ENCODE peak calls at places on chromosomes 6 and 20, in seven cellular contexts. F is HepG2, S is transverse colon, O is stomach, E is K562, U is H1, P is sigmoid colon. V is an unnamed sample.

GRCh38 chr6:148501178-148501590 is 158.5 kb downstream of the SASH1 start:
- DNase-seq in F (no peak), U (no peak), S (peak; percentile 31), E (no peak), O (no peak), P (peak; percentile 87), V (no peak)

GRCh38 chr6:83518946-83519489 is 6.7 kb downstream of the PRSS35 start:
- DNase-seq in S (no peak), O (no peak), F (no peak), P (no peak), E (no peak), U (no peak), V (no peak)

GRCh38 chr20:12358006-12358654 is 440.4 kb downstream of the BTBD3 start:
- DNase-seq in E (no peak), U (no peak), S (no peak), P (no peak), O (no peak), F (no peak), V (no peak)

GRCh38 chr6:160041608-160042007 is 72.7 kb downstream of the IGF2R start:
- DNase-seq in P (no peak), O (peak; percentile 83), U (no peak), E (no peak), S (no peak), F (peak; percentile 22), V (no peak)

GRCh38 chr6:116176596-116176995 is 50.7 kb upstream of the COL10A1 start:
- DNase-seq in O (no peak), E (no peak), P (no peak), S (no peak), U (no peak), F (no peak), V (no peak)

GRCh38 chr20:33584976-33585375 is 77.2 kb upstream of the C20orf144 start:
- DNase-seq in P (no peak), S (no peak), F (no peak), O (no peak), U (no peak), E (no peak), V (no peak)

GRCh38 chr6:135449246-135449645 is 48.3 kb downstream of the AHI1 start:
- DNase-seq in E (no peak), S (no peak), F (no peak), U (no peak), O (no peak), P (no peak), V (no peak)

GRCh38 chr6:155317186-155317585 is 2.9 kb upstream of the TFB1M start:
- DNase-seq in S (no peak), F (no peak), P (no peak), E (no peak), O (no peak), U (no peak), V (no peak)

GRCh38 chr6:81613606-81614005 is 138.9 kb downstream of the TENT5A start:
- DNase-seq in S (no peak), O (no peak), F (no peak), E (no peak), P (no peak), U (no peak), V (no peak)

GRCh38 chr6:39128106-39128505 is 13.1 kb upstream of the SAYSD1 start:
- DNase-seq in P (no peak), O (no peak), E (no peak), U (no peak), S (no peak), F (no peak), V (no peak)

GRCh38 chr6:43847741-43848630 is 78.0 kb downstream of the VEGFA start:
- DNase-seq in F (no peak), E (no peak), S (no peak), O (no peak), P (no peak), U (no peak), V (no peak)

GRCh38 chr20:57813870-57814269 is 104.1 kb upstream of the PMEPA1 start:
- DNase-seq in P (peak; percentile 35), S (no peak), E (no peak), F (no peak), O (no peak), U (no peak), V (no peak)
- TF ChIP-seq EP300 in P (no peak), S (no peak), E (no peak), F (no peak), O (no peak), U (no peak), V (no peak)

GRCh38 chr20:3156811-3157619 is 2.6 kb downstream of the FASTKD5 start:
- DNase-seq in F (no peak), U (no peak), P (no peak), E (no peak), S (no peak), O (no peak), V (no peak)
- TF ChIP-seq POLR2AphosphoS5 in F (no peak), U (no peak), P (no peak), E (no peak), S (no peak), O (no peak), V (no peak)

GRCh38 chr6:6646859-6647258 is 58.3 kb downstream of the LY86 start:
- DNase-seq in S (no peak), F (no peak), O (no peak), E (peak; percentile 42), P (no peak), U (no peak), V (no peak)

GRCh38 chr6:6648659-6649343 is 60.3 kb downstream of the LY86 start:
- DNase-seq in S (no peak), P (no peak), U (no peak), O (no peak), E (no peak), F (no peak), V (no peak)

GRCh38 chr6:6643398-6643797 is 54.9 kb downstream of the LY86 start:
- DNase-seq in F (no peak), U (no peak), S (no peak), E (no peak), O (no peak), P (no peak), V (no peak)

GRCh38 chr6:6646384-6646783 is 57.9 kb downstream of the LY86 start:
- DNase-seq in O (no peak), F (no peak), E (no peak), S (no peak), P (no peak), U (no peak), V (no peak)

DNA sequence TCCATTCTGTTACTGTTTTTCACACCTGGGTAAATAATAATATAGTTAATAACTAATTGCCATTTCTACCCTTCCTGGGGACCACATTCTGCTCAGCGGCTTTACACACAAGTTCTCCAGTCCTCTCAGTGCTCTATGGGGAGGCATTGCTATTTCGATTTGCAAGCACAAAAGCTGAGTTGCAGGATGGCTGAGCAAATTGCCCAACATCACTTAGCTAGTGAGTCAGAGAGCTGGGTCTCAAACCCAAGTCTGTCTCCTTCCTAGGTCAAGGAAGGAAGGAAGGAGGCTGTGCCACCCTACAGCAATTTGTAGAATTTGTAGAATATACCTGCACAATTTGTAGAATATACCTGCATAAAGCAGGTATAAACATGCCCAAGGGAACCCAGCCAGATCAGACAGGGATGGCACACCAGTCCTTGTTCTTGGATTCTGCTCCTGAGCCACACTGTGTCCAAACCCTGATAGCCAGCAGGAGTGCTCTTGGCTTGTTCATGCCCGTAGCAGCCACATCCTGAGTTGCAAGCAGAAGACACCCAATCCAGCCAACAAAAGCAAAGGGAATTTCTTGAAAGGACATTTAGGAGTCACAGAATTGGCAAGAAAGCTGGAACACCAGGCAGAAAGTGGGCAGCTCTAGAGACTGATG is 56.9 kb downstream of the LY86 start:
- DNase-seq in P (no peak), E (no peak), F (no peak), O (no peak), S (no peak), U (no peak), V (no peak)
- H3K4me3 ChIP-seq in P (no peak overlapping the region), E (no peak overlapping the region), F (no peak overlapping the region), O (no peak overlapping the region), S (no peak overlapping the region), U (no peak overlapping the region), V (no peak overlapping the region)

GRCh38 chr6:12548526-12548925 is 168.0 kb upstream of the PHACTR1 start:
- DNase-seq in O (no peak), S (no peak), U (no peak), F (no peak), P (no peak), E (no peak), V (no peak)
- TF ChIP-seq EP300 in O (no peak), S (no peak), U (no peak), F (no peak), P (no peak), E (no peak), V (no peak)

GRCh38 chr20:43938932-43939761 is 24.5 kb downstream of the TOX2 start:
- DNase-seq in S (peak; percentile 46), O (no peak), P (peak; percentile 76), E (no peak), F (peak; percentile 72), U (no peak), V (no peak)
- TF ChIP-seq POLR2AphosphoS5 in S (no peak), O (no peak), P (peak; percentile 49), E (no peak), F (no peak), U (no peak), V (no peak)

DNA sequence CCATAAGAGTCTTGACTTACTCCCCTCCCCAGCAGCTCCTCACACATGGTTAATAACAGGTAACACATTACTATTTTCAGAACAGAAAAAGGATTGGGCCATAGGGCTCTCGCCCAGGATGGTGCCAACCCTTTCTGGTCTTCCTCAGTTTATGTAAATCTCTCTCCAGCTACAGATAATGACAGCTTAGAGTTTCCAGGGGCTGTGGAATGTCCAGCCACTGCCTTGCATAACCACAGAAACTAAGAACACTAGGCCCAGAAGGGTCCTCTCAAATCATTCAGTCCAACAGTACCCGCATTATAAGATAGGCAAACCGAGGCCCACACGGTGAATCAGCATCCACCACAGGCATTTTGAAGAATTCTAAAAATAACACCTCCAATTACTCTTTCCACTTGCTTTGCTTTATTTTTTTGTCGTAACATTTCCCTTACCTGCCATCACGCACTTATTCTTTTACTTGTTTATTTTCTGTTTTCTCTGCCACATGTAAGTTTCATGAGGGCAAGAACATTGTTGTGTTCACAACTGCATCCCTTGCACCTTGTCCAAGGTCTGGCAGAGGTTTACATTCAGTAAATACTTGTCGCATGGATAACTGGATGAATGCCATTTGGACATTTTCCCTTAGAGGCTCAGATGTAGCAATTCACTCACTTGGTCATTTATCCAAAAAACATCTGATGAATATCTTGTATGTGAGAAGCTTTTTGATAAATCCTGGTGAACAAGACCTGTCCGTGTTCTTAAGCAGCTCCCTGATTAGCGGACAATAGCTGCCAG is 6.4 kb upstream of the SDC4 start:
- DNase-seq in E (no peak), P (no peak), S (no peak), U (no peak), F (no peak), O (no peak), V (no peak)
- H3K4me3 ChIP-seq in E (no peak overlapping the region), P (no peak overlapping the region), S (no peak overlapping the region), U (no peak overlapping the region), F (no peak overlapping the region), O (no peak overlapping the region), V (no peak overlapping the region)

DNA sequence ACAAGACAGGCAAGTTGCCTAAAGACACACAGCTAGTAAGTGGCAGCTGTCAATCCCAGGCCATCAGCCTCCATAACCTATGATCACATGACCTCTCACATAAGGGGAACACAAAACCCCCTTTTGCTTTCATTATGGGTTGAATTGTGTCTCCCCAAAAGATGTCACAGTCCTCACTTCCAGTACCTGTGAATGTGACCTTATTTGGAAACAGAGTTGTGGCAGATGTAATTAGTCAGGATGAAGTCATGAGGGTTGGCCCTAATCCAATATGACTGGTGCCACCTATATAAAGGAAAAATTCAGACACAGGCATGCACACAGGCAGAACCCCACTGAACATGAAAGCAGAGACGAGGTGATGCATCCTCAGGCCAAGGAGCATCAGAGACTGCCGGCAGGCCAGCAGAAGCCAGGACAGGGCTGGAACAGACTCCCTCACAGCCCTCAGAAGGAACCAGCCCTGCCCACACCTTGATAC is 33.6 kb downstream of the GFOD1 start:
- DNase-seq in P (no peak), E (no peak), U (no peak), S (no peak), O (no peak), F (no peak), V (no peak)
- TF ChIP-seq EP300 in P (no peak), E (no peak), U (no peak), S (no peak), O (no peak), F (no peak), V (no peak)

V was measured in suprapubic skin.